ENCODE peak calls at places on chromosome X, in five cellular contexts. One of them, this sample, is unnamed.

GRCh38 chrX:129531132-129531531 is 7.8 kb upstream of the SMARCA1 start:
- DNase-seq in mesendoderm: no peak
- DNase-seq in neuronal stem cell: no peak
- DNase-seq in IMR-90: no peak
- DNase-seq in mesenchymal stem cell: no peak
- DNase-seq in this sample: no peak

GRCh38 chrX:119502727-119503483 is 34.7 kb downstream of the SLC25A5 start:
- DNase-seq in mesendoderm: no peak
- DNase-seq in neuronal stem cell: no peak
- DNase-seq in IMR-90: peak; percentile 38
- DNase-seq in mesenchymal stem cell: peak; percentile 14
- DNase-seq in this sample: peak; percentile 32

GRCh38 chrX:69158166-69159040 is 6.8 kb downstream of the PJA1 start:
- DNase-seq in mesendoderm: peak; percentile 62
- DNase-seq in neuronal stem cell: no peak
- DNase-seq in IMR-90: peak; percentile 85
- DNase-seq in mesenchymal stem cell: peak; percentile 84
- DNase-seq in this sample: peak; percentile 49

GRCh38 chrX:154083134-154083517 is 14.4 kb downstream of the MECP2 start:
- DNase-seq in mesendoderm: no peak
- DNase-seq in neuronal stem cell: no peak
- DNase-seq in IMR-90: no peak
- DNase-seq in mesenchymal stem cell: peak; percentile 26
- DNase-seq in this sample: no peak

GRCh38 chrX:132957211-132958085 is 981 bp downstream of the HS6ST2 start:
- DNase-seq in mesendoderm: peak; percentile 56
- DNase-seq in neuronal stem cell: peak; percentile 66
- DNase-seq in IMR-90: no peak
- DNase-seq in mesenchymal stem cell: peak; percentile 45
- DNase-seq in this sample: peak; percentile 58

GRCh38 chrX:129875669-129876068 is 30.3 kb upstream of the UTP14A start:
- DNase-seq in mesendoderm: no peak
- DNase-seq in neuronal stem cell: no peak
- DNase-seq in IMR-90: peak; percentile 76
- DNase-seq in mesenchymal stem cell: peak; percentile 77
- DNase-seq in this sample: no peak

GRCh38 chrX:97882306-97882705 is 998.6 kb downstream of the RPA4 start:
- DNase-seq in mesendoderm: no peak
- DNase-seq in neuronal stem cell: no peak
- DNase-seq in IMR-90: peak; percentile 2
- DNase-seq in mesenchymal stem cell: no peak
- DNase-seq in this sample: no peak

GRCh38 chrX:118507766-118508165 is 12.2 kb downstream of the DOCK11 start:
- DNase-seq in mesendoderm: no peak
- DNase-seq in neuronal stem cell: no peak
- DNase-seq in IMR-90: no peak
- DNase-seq in mesenchymal stem cell: no peak
- DNase-seq in this sample: no peak

GRCh38 chrX:24283122-24283789 is 30.6 kb downstream of the SUPT20HL2 start:
- DNase-seq in mesendoderm: no peak
- DNase-seq in neuronal stem cell: no peak
- DNase-seq in IMR-90: no peak
- DNase-seq in mesenchymal stem cell: no peak
- DNase-seq in this sample: no peak

GRCh38 chrX:1027133-1027532 is 185.3 kb downstream of the CRLF2 start:
- DNase-seq in mesendoderm: no peak
- DNase-seq in neuronal stem cell: no peak
- DNase-seq in IMR-90: no peak
- DNase-seq in mesenchymal stem cell: no peak
- DNase-seq in this sample: no peak
- H3K23ac ChIP-seq in mesendoderm: no peak overlapping the region
- H3K23ac ChIP-seq in neuronal stem cell: no peak overlapping the region
- H3K23ac ChIP-seq in IMR-90: no peak overlapping the region
- H3K23ac ChIP-seq in mesenchymal stem cell: no peak overlapping the region
- H3K23ac ChIP-seq in this sample: no peak overlapping the region

GRCh38 chrX:19389217-19389616 is 45.5 kb downstream of the PDHA1 start:
- DNase-seq in mesendoderm: peak; percentile 11
- DNase-seq in neuronal stem cell: no peak
- DNase-seq in IMR-90: no peak
- DNase-seq in mesenchymal stem cell: no peak
- DNase-seq in this sample: no peak

GRCh38 chrX:19392078-19392477 is 48.4 kb downstream of the PDHA1 start:
- DNase-seq in mesendoderm: no peak
- DNase-seq in neuronal stem cell: no peak
- DNase-seq in IMR-90: no peak
- DNase-seq in mesenchymal stem cell: no peak
- DNase-seq in this sample: no peak

GRCh38 chrX:19388064-19388679 is 44.4 kb downstream of the PDHA1 start:
- DNase-seq in mesendoderm: no peak
- DNase-seq in neuronal stem cell: no peak
- DNase-seq in IMR-90: no peak
- DNase-seq in mesenchymal stem cell: no peak
- DNase-seq in this sample: no peak

GRCh38 chrX:19388741-19389140 is 45.0 kb downstream of the PDHA1 start:
- DNase-seq in mesendoderm: no peak
- DNase-seq in neuronal stem cell: no peak
- DNase-seq in IMR-90: no peak
- DNase-seq in mesenchymal stem cell: no peak
- DNase-seq in this sample: no peak

DNA sequence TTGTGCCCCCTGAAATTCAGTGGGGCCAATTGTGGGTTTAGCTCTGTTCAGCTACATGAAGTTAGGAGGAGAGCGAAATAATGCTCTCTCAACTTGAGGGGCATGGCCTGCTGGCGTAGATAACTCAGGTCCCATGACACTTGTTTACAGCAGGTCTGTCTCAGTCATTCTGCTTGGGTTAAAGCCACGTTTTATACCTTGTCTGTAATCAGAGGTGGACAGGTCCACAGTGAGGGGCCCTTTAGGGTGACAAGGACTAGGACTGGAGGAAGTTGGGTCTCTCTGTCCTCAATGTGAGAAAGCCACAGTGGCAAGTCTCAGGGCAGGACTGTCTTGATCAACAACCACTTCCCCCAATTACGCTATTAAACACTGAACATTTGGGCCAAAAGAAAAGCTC is 49.0 kb downstream of the PDHA1 start:
- DNase-seq in mesendoderm: no peak
- DNase-seq in neuronal stem cell: no peak
- DNase-seq in IMR-90: no peak
- DNase-seq in mesenchymal stem cell: no peak
- DNase-seq in this sample: no peak
- H3K23ac ChIP-seq in mesendoderm: no peak overlapping the region
- H3K23ac ChIP-seq in neuronal stem cell: no peak overlapping the region
- H3K23ac ChIP-seq in IMR-90: no peak overlapping the region
- H3K23ac ChIP-seq in mesenchymal stem cell: no peak overlapping the region
- H3K23ac ChIP-seq in this sample: no peak overlapping the region

DNA sequence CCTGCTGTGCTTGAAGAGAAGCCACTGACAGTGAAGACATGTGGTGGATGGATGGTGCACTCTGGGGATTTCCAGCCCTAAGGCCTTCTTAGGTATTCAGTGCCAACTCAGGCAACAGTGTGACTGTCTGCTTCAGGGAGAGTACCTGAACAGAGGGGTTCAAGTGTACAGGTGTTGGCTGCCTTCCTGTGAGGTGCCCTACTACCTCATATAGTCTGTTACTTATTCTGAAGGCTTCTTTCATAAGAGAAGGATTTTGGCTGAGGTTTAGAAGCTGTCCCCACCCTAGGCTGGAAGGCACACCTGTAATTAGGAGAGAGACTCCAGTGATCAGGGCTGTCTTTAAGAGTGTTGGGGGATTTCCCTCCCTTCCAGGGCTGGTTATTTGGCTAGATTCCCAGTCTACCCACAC is 1.8 kb downstream of the FTHL17 start:
- DNase-seq in mesendoderm: no peak
- DNase-seq in neuronal stem cell: no peak
- DNase-seq in IMR-90: no peak
- DNase-seq in mesenchymal stem cell: no peak
- DNase-seq in this sample: no peak
- H3K23ac ChIP-seq in mesendoderm: no peak overlapping the region
- H3K23ac ChIP-seq in neuronal stem cell: no peak overlapping the region
- H3K23ac ChIP-seq in IMR-90: no peak overlapping the region
- H3K23ac ChIP-seq in mesenchymal stem cell: no peak overlapping the region
- H3K23ac ChIP-seq in this sample: no peak overlapping the region

GRCh38 chrX:1912193-1912592 is 297.3 kb downstream of the ASMT start:
- DNase-seq in mesendoderm: no peak
- DNase-seq in neuronal stem cell: no peak
- DNase-seq in IMR-90: no peak
- DNase-seq in mesenchymal stem cell: no peak
- DNase-seq in this sample: no peak
- H3K23ac ChIP-seq in mesendoderm: no peak overlapping the region
- H3K23ac ChIP-seq in neuronal stem cell: no peak overlapping the region
- H3K23ac ChIP-seq in IMR-90: no peak overlapping the region
- H3K23ac ChIP-seq in mesenchymal stem cell: no peak overlapping the region
- H3K23ac ChIP-seq in this sample: no peak overlapping the region

DNA sequence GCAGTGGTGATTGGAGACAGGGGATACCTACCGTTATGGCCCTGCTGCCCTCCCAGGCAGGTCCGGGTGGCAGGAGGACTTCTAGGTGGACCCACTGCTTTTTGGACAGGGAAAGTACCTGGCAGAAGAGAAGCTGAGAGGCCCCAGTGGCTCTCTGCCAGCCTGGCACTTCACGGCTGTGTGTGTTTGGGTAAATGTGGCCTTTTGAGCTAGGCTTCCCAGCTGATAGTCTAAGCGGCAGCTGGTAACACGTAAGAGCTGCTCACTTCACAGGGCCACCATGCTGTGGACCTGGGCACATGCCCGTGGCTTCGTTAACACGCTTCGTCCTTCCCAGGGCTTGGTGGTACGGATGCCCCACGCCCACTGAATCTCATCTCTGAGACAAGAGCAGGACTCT is 92.0 kb upstream of the CLCN4 start:
- DNase-seq in mesendoderm: no peak
- DNase-seq in neuronal stem cell: no peak
- DNase-seq in IMR-90: no peak
- DNase-seq in mesenchymal stem cell: no peak
- DNase-seq in this sample: no peak
- H3K23ac ChIP-seq in mesendoderm: no peak overlapping the region
- H3K23ac ChIP-seq in neuronal stem cell: no peak overlapping the region
- H3K23ac ChIP-seq in IMR-90: no peak overlapping the region
- H3K23ac ChIP-seq in mesenchymal stem cell: no peak overlapping the region
- H3K23ac ChIP-seq in this sample: no peak overlapping the region

DNA sequence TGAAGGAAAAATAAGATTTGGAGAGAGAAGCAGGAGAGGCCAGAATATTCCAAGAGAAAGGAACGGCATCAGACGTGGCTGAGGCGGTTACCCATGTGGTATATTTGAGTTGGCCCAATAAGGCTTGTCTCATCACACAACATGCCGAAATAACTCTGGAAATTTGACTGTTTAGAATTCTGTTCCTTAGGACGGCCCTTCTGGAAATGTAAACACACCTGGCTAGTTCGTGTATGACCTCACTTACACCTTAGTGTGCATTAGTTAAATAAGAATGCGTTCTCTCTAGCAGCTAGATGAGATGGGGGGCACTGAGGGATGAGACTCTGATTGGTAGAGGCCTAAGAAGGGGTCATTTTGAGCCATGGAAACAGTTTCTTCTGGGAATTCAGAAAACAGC is 33.2 kb upstream of the PLAC1 start:
- DNase-seq in mesendoderm: no peak
- DNase-seq in neuronal stem cell: no peak
- DNase-seq in IMR-90: no peak
- DNase-seq in mesenchymal stem cell: no peak
- DNase-seq in this sample: no peak
- H3K23ac ChIP-seq in mesendoderm: no peak overlapping the region
- H3K23ac ChIP-seq in neuronal stem cell: no peak overlapping the region
- H3K23ac ChIP-seq in IMR-90: no peak overlapping the region
- H3K23ac ChIP-seq in mesenchymal stem cell: no peak overlapping the region
- H3K23ac ChIP-seq in this sample: no peak overlapping the region

This sample was measured in H9.